ENCODE peak calls at places on chromosome 22, in five cellular contexts. Z, U, W, L and Q are unnamed samples.

GRCh38 chr22:24592144-24592845 is 578 bp downstream of the LRRC75B start:
- DNase-seq in Z (no peak), U (no peak), W (no peak), L (no peak), Q (no peak)

GRCh38 chr22:37077802-37078448 is 26.4 kb downstream of the KCTD17 start:
- DNase-seq in Z (peak; percentile 84), U (peak; percentile 19), W (peak; percentile 80), L (peak; percentile 80), Q (peak; percentile 32)

GRCh38 chr22:45262931-45263789 is 21.6 kb upstream of the UPK3A start:
- DNase-seq in Z (no peak), U (no peak), W (no peak), L (no peak), Q (no peak)

GRCh38 chr22:45518580-45518991 is 15.9 kb downstream of the FBLN1 start:
- DNase-seq in Z (no peak), U (no peak), W (no peak), L (no peak), Q (no peak)

GRCh38 chr22:42946551-42947198 is 68.3 kb downstream of the PACSIN2 start:
- DNase-seq in Z (no peak), U (no peak), W (no peak), L (no peak), Q (no peak)

GRCh38 chr22:36395061-36395849 is 7.5 kb upstream of the MYH9 start:
- DNase-seq in Z (no peak), U (peak; percentile 81), W (no peak), L (no peak), Q (peak; percentile 89)

GRCh38 chr22:29635734-29636357 is 32.4 kb downstream of the NF2 start:
- DNase-seq in Z (no peak), U (peak; percentile 65), W (peak; percentile 12), L (no peak), Q (peak; percentile 19)

GRCh38 chr22:23403720-23404688 is 176.1 kb downstream of the IGLL1 start:
- DNase-seq in Z (no peak), U (no peak), W (no peak), L (no peak), Q (no peak)

GRCh38 chr22:47631571-47632102 is 869.2 kb downstream of the TBC1D22A start:
- DNase-seq in Z (no peak), U (no peak), W (no peak), L (no peak), Q (no peak)

GRCh38 chr22:49005557-49005956 is 822.1 kb downstream of the BRD1 start:
- DNase-seq in Z (no peak), U (no peak), W (no peak), L (no peak), Q (no peak)

GRCh38 chr22:23283591-23284503 is 103.5 kb downstream of the BCR start:
- DNase-seq in Z (no peak), U (no peak), W (no peak), L (no peak), Q (no peak)

GRCh38 chr22:45129703-45130524 is 33.8 kb upstream of the NUP50 start:
- DNase-seq in Z (peak; percentile 7), U (peak; percentile 44), W (no peak), L (no peak), Q (no peak)

GRCh38 chr22:49753961-49754673 is 73.6 kb downstream of the BRD1 start:
- DNase-seq in Z (no peak), U (no peak), W (no peak), L (no peak), Q (no peak)

GRCh38 chr22:44862981-44863860 is 110.8 kb downstream of the ARHGAP8 start:
- DNase-seq in Z (no peak), U (no peak), W (no peak), L (no peak), Q (no peak)

GRCh38 chr22:50544078-50544745 is 1.5 kb upstream of the KLHDC7B start:
- DNase-seq in Z (peak; percentile 76), U (peak; percentile 51), W (peak; percentile 72), L (peak; percentile 71), Q (peak; percentile 57)

GRCh38 chr22:47606426-47606825 is 844.0 kb downstream of the TBC1D22A start:
- DNase-seq in Z (no peak), U (no peak), W (no peak), L (no peak), Q (no peak)

GRCh38 chr22:42439821-42440674 is 7.8 kb upstream of the NFAM1 start:
- DNase-seq in Z (no peak), U (no peak), W (no peak), L (no peak), Q (no peak)

GRCh38 chr22:32043391-32043790 is 330 bp downstream of the SLC5A1 start:
- DNase-seq in Z (no peak), U (no peak), W (no peak), L (no peak), Q (no peak)

GRCh38 chr22:48579035-48579914 is 1248.4 kb downstream of the BRD1 start:
- DNase-seq in Z (no peak), U (no peak), W (no peak), L (no peak), Q (no peak)

GRCh38 chr22:46041642-46042041 is 64.7 kb upstream of the WNT7B start:
- DNase-seq in Z (no peak), U (no peak), W (no peak), L (no peak), Q (no peak)

GRCh38 chr22:46107089-46107664 is 43.1 kb upstream of the PPARA start:
- DNase-seq in Z (no peak), U (peak; percentile 30), W (no peak), L (no peak), Q (peak; percentile 88)

GRCh38 chr22:44740307-44740706 is 12.1 kb upstream of the ARHGAP8 start:
- DNase-seq in Z (no peak), U (no peak), W (no peak), L (no peak), Q (no peak)

GRCh38 chr22:22710719-22711531 is 66.5 kb downstream of the GGTLC2 start:
- DNase-seq in Z (peak; percentile 85), U (no peak), W (peak; percentile 64), L (peak; percentile 55), Q (peak; percentile 58)

GRCh38 chr22:27311666-27312566 is 489.6 kb downstream of the MN1 start:
- DNase-seq in Z (no peak), U (no peak), W (no peak), L (no peak), Q (no peak)

GRCh38 chr22:36540867-36541642 is 12.1 kb upstream of the EIF3D start:
- DNase-seq in Z (no peak), U (peak; percentile 41), W (no peak), L (no peak), Q (no peak)

GRCh38 chr22:23287136-23288095 is 107.1 kb downstream of the BCR start:
- DNase-seq in Z (no peak), U (no peak), W (no peak), L (no peak), Q (no peak)

GRCh38 chr22:39463931-39464390 is 7.1 kb downstream of the MGAT3 start:
- DNase-seq in Z (no peak), U (peak; percentile 32), W (no peak), L (no peak), Q (peak; percentile 16)

GRCh38 chr22:41963453-41964105 is 5.7 kb upstream of the SEPTIN3 start:
- DNase-seq in Z (no peak), U (no peak), W (no peak), L (no peak), Q (no peak)

GRCh38 chr22:48795664-48796063 is 1032.0 kb downstream of the BRD1 start:
- DNase-seq in Z (no peak), U (no peak), W (no peak), L (no peak), Q (no peak)

GRCh38 chr22:27919943-27920755 is 1.1 kb upstream of the PITPNB start:
- DNase-seq in Z (no peak), U (peak; percentile 51), W (no peak), L (no peak), Q (no peak)

GRCh38 chr22:48758021-48758561 is 1069.6 kb downstream of the BRD1 start:
- DNase-seq in Z (no peak), U (no peak), W (no peak), L (no peak), Q (peak; percentile 1)

GRCh38 chr22:22753526-22754267 is 109.3 kb downstream of the GGTLC2 start:
- DNase-seq in Z (peak; percentile 84), U (peak; percentile 35), W (peak; percentile 73), L (peak; percentile 66), Q (peak; percentile 27)

GRCh38 chr22:37233751-37234631 is 10.1 kb downstream of the RAC2 start:
- DNase-seq in Z (no peak), U (no peak), W (no peak), L (no peak), Q (no peak)

GRCh38 chr22:48849513-48849912 is 978.2 kb downstream of the BRD1 start:
- DNase-seq in Z (no peak), U (no peak), W (no peak), L (no peak), Q (no peak)